ENCODE peak calls at places on chromosomes 12 and 14, in seven cellular contexts. X is prostate gland, Q is GM23338, Y is breast epithelium, M is endothelial cell of umbilical vein, D is SK-N-SH, R is transverse colon. A is an unnamed sample. For H3K36me3, the result is how much of the 10 kb centered on the place peaks cover.

GRCh38 chr14:68507544-68508081 is 285.3 kb downstream of the ZFP36L1 start:
- DNase-seq in R (no peak), Y (no peak), M (no peak), X (peak), D (no peak), Q (no peak), A (no peak)

GRCh38 chr14:64220466-64220865 is 73.7 kb downstream of the ESR2 start:
- DNase-seq in X (no peak), Q (no peak), M (no peak), R (no peak), Y (no peak), D (no peak), A (no peak)

GRCh38 chr14:65412881-65413738 is 580 bp downstream of the FUT8 start:
- DNase-seq in R (peak), X (peak), Y (peak), M (peak), D (peak), Q (peak), A (peak)

GRCh38 chr12:69097619-69098368 is 141.6 kb upstream of the CPSF6 start:
- DNase-seq in D (no peak), Q (no peak), R (no peak), X (no peak), Y (no peak), M (peak), A (no peak)

GRCh38 chr14:51398898-51399297 is 158.9 kb downstream of the TMX1 start:
- DNase-seq in X (no peak), M (peak), Y (no peak), R (no peak), Q (no peak), D (no peak), A (no peak)

GRCh38 chr12:8449293-8449944 is 6.3 kb upstream of the CLEC6A start:
- DNase-seq in R (no peak), X (no peak), M (peak), Y (no peak), Q (peak), D (no peak), A (no peak)

GRCh38 chr14:72884386-72884785 is 9.5 kb downstream of the DPF3 start:
- DNase-seq in Y (no peak), D (no peak), M (no peak), Q (no peak), X (no peak), R (no peak), A (no peak)

GRCh38 chr12:68259318-68259940 is 6.0 kb upstream of the IL22 start:
- DNase-seq in Y (no peak), D (no peak), X (no peak), M (peak), R (no peak), Q (no peak), A (no peak)

GRCh38 chr14:68628605-68629310 is 164.1 kb downstream of the ZFP36L1 start:
- DNase-seq in D (no peak), X (peak), Q (peak), R (peak), Y (peak), M (no peak), A (peak)

GRCh38 chr14:57382283-57382682 is 8.1 kb upstream of the NAA30 start:
- DNase-seq in M (peak), Y (no peak), D (no peak), Q (no peak), R (no peak), X (no peak), A (no peak)

GRCh38 chr12:22361785-22362184 is 27.3 kb upstream of the ST8SIA1 start:
- DNase-seq in M (no peak), X (no peak), R (no peak), Y (no peak), Q (peak), D (no peak), A (no peak)

GRCh38 chr14:32021341-32021740 is 55.8 kb upstream of the ARHGAP5 start:
- DNase-seq in M (no peak), X (no peak), R (no peak), Q (no peak), D (no peak), Y (no peak), A (no peak)

GRCh38 chr14:74524076-74524812 is 30.7 kb downstream of the ISCA2 start:
- DNase-seq in D (no peak), Q (no peak), X (peak), R (no peak), M (no peak), Y (no peak), A (no peak)

GRCh38 chr12:19074700-19075099 is 54.8 kb upstream of the PLEKHA5 start:
- DNase-seq in X (no peak), R (no peak), D (no peak), M (no peak), Q (no peak), Y (no peak), A (no peak)

GRCh38 chr12:51417826-51418225 is 6.8 kb upstream of the SLC4A8 start:
- DNase-seq in Y (no peak), D (no peak), R (no peak), M (no peak), Q (no peak), X (no peak), A (no peak)

GRCh38 chr12:119171691-119172090 is 7.0 kb upstream of the HSPB8 start:
- DNase-seq in X (no peak), Q (no peak), Y (no peak), D (no peak), R (no peak), M (no peak), A (no peak)

GRCh38 chr14:72891666-72892102 is 2.2 kb downstream of the DPF3 start:
- DNase-seq in R (no peak), D (peak), M (no peak), Y (no peak), X (no peak), Q (no peak), A (no peak)

GRCh38 chr12:103282124-103282523 is 213.6 kb downstream of the C12orf42 start:
- DNase-seq in R (no peak), X (no peak), D (no peak), Y (no peak), Q (no peak), M (no peak), A (no peak)

GRCh38 chr12:84134797-84135366 is 777.7 kb downstream of the SLC6A15 start:
- DNase-seq in D (no peak), R (no peak), Q (no peak), Y (no peak), X (no peak), M (no peak), A (no peak)

GRCh38 chr12:11840350-11840749 is 190.9 kb downstream of the ETV6 start:
- DNase-seq in Q (no peak), D (no peak), Y (no peak), M (peak), X (peak), R (peak), A (no peak)

GRCh38 chr14:20489093-20489994 is 16.0 kb upstream of the RNASE10 start:
- DNase-seq in X (no peak), Y (no peak), Q (no peak), M (no peak), D (no peak), R (no peak), A (no peak)

GRCh38 chr12:119940881-119941280 is 48.2 kb upstream of the BICDL1 start:
- DNase-seq in X (no peak), Y (no peak), M (peak), D (no peak), R (no peak), Q (peak), A (no peak)

GRCh38 chr12:64450057-64450640 is 1.8 kb upstream of the TBK1 start:
- DNase-seq in M (no peak), Q (no peak), D (no peak), X (no peak), R (no peak), Y (no peak), A (no peak)

GRCh38 chr12:94143444-94143843 is 4.9 kb upstream of the PLXNC1 start:
- DNase-seq in D (no peak), R (no peak), X (no peak), M (no peak), Y (no peak), Q (no peak), A (no peak)

GRCh38 chr12:94025730-94026129 is 122.6 kb upstream of the PLXNC1 start:
- DNase-seq in R (no peak), X (no peak), Q (no peak), M (no peak), Y (no peak), D (no peak), A (no peak)

GRCh38 chr12:2581293-2582045 is 213.3 kb upstream of the FKBP4 start:
- DNase-seq in Y (no peak), M (no peak), X (no peak), R (no peak), Q (no peak), D (no peak), A (no peak)

GRCh38 chr12:9911708-9912107 is 20.5 kb downstream of the CLEC2A start:
- DNase-seq in Y (no peak), D (no peak), R (no peak), M (no peak), X (no peak), Q (no peak), A (no peak)
- TF ChIP-seq POLR2AphosphoS5 in Y (no peak), D (no peak), R (no peak), M (no peak), X (no peak), Q (no peak), A (no peak)

DNA sequence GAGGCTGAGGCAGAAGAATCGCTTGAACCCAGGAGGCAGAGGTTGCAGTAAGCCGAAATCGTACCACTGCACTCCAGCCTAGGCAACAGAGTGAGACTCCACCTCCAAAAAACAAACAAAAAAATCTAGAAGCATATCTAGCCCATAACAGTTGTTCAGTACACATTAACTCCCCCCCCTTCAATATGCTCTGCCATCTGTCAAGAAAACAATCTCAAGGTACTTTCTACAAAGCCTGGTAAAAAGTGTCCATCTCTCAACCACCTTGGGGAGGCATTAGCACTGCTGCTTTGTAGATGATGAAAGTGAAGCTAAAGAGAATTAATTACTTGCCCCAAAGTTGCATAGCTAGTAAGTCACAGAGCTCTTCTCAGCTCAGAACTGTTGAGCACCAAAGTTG is 24.9 kb downstream of the LGALS3 start:
- DNase-seq in M (no peak), R (no peak), X (no peak), D (no peak), Y (no peak), Q (no peak), A (no peak)
- H3K36me3 ChIP-seq in M (under half), R (under half), X (under half), D (under half), Y (under half), Q (half or more), A (under half)

GRCh38 chr12:65834146-65834935 is 10.1 kb downstream of the HMGA2 start:
- DNase-seq in D (no peak), Y (no peak), M (no peak), R (no peak), Q (no peak), X (no peak), A (no peak)
- TF ChIP-seq POLR2AphosphoS5 in D (no peak), Y (no peak), M (no peak), R (no peak), Q (no peak), X (no peak), A (no peak)

GRCh38 chr12:132724506-132725220 is 14.0 kb downstream of the PGAM5 start:
- DNase-seq in M (no peak), Q (no peak), D (no peak), X (no peak), R (no peak), Y (no peak), A (no peak)
- H3K36me3 ChIP-seq in M (under half), Q (under half), D (half or more), X (under half), R (under half), Y (under half), A (half or more)

GRCh38 chr12:54032220-54032619 is 630 bp upstream of the HOXC5 start:
- DNase-seq in R (no peak), X (no peak), Q (no peak), D (no peak), M (no peak), Y (no peak), A (no peak)

GRCh38 chr12:54034784-54035310 is 2.0 kb downstream of the HOXC5 start:
- DNase-seq in D (no peak), Y (no peak), R (no peak), Q (peak), M (no peak), X (no peak), A (no peak)

GRCh38 chr12:54033980-54034783 is 1.3 kb downstream of the HOXC5 start:
- DNase-seq in M (no peak), Q (peak), Y (no peak), R (no peak), X (no peak), D (peak), A (no peak)

GRCh38 chr12:54032627-54033100 is at the start of gene HOXC5:
- DNase-seq in X (peak), Q (peak), D (peak), Y (peak), M (peak), R (peak), A (peak)

DNA sequence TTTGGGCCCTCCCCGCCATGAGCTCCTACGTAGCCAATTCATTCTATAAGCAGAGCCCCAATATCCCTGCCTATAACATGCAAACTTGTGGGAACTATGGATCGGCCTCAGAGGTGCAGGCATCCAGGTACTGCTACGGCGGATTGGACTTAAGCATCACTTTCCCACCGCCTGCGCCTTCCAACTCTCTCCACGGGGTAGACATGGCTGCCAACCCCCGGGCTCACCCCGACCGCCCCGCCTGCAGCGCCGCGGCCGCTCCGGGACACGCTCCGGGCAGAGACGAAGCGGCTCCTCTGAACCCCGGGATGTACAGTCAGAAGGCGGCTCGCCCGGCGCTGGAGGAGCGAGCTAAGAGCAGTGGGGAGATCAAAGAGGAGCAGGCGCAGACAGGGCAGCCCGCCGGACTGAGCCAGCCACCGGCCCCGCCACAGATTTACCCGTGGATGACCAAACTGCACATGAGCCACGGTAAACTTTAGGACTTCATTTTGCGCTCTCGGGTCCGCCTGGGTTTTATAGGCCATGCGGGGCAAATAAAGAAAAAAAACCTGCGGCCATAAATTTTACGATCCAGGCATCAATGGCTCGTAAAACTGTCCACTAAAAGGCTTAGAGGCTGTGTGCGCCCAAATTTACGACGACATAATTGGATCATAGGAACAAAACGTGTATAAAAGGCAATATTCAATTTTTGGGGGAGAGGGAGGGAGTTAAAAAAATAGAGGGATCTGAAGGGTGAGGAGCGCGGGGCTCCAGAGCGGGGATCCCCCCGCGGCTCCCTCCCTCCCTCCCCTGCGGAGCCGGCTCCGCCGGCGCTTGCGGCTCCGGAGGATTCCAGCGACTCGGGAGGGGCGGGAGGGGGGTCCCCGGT is 493 bp downstream of the HOXC5 start:
- DNase-seq in R (no peak), D (peak), Y (no peak), M (no peak), Q (peak), X (peak), A (peak)
- TF ChIP-seq POLR2AphosphoS5 in R (no peak), D (no peak), Y (no peak), M (no peak), Q (no peak), X (peak), A (no peak)

DNA sequence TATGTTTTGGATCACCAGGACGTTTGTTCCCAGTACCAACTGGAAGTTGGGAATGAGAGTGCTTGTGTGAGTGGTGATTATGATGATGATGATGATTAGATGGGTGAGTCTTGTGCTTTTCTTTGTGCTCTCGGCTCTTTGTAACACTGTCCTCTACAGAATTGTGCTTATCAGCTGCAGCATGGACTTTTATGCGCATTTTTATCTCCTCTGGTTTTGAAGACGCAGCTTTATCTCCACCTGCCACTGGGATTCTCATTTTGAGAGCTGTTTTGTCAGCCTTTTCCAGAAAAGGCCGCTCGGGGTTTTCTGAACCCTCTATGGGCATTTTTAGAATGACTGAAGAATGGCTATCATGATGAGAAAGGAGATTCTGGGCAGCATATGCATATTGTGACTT is 11.5 kb upstream of the KANSL2 start:
- DNase-seq in X (no peak), Q (no peak), R (no peak), D (no peak), M (no peak), Y (no peak), A (no peak)
- H3K36me3 ChIP-seq in X (under half), Q (under half), R (under half), D (half or more), M (under half), Y (under half), A (under half)

GRCh38 chr12:70178038-70178437 is 65.2 kb upstream of the CNOT2 start:
- DNase-seq in X (no peak), Y (no peak), D (peak), M (peak), R (no peak), Q (no peak), A (no peak)
- TF ChIP-seq POLR2AphosphoS5 in X (no peak), Y (no peak), D (no peak), M (no peak), R (no peak), Q (no peak), A (peak)

A was measured in stomach.